ENCODE peak calls at places on chromosome 1, in nine cellular contexts. S, D, W, T, R, Y, F, A and C are unnamed samples.

GRCh38 chr1:204924013-204924759 is 53.5 kb downstream of the NFASC start:
- DNase-seq in S (no peak), D (no peak), W (no peak), T (no peak), R (no peak), Y (no peak), F (no peak), A (no peak), C (no peak)

GRCh38 chr1:108551157-108551862 is 8.6 kb upstream of the EEIG2 start:
- DNase-seq in S (no peak), D (no peak), W (no peak), T (no peak), R (no peak), Y (no peak), F (no peak), A (no peak), C (no peak)

GRCh38 chr1:192579319-192579738 is 3.8 kb downstream of the RGS1 start:
- DNase-seq in S (no peak), D (no peak), W (no peak), T (no peak), R (no peak), Y (no peak), F (no peak), A (no peak), C (no peak)

GRCh38 chr1:89735449-89735848 is 85.4 kb upstream of the LRRC8D start:
- DNase-seq in S (no peak), D (no peak), W (no peak), T (no peak), R (no peak), Y (no peak), F (no peak), A (no peak), C (no peak)

GRCh38 chr1:245353411-245353810 is 198.6 kb downstream of the KIF26B start:
- DNase-seq in S (no peak), D (no peak), W (no peak), T (no peak), R (no peak), Y (no peak), F (no peak), A (no peak), C (no peak)

GRCh38 chr1:43979528-43980254 is 681 bp downstream of the B4GALT2 start:
- DNase-seq in S (no peak), D (no peak), W (no peak), T (peak), R (no peak), Y (no peak), F (no peak), A (no peak), C (no peak)

GRCh38 chr1:206489980-206490534 is 17.3 kb upstream of the RASSF5 start:
- DNase-seq in S (peak), D (no peak), W (peak), T (peak), R (peak), Y (no peak), F (peak), A (peak), C (peak)

GRCh38 chr1:89953072-89953626 is 41.8 kb upstream of the ZNF326 start:
- DNase-seq in S (no peak), D (peak), W (peak), T (no peak), R (no peak), Y (no peak), F (no peak), A (peak), C (no peak)

GRCh38 chr1:180280617-180281016 is 50.6 kb downstream of the LHX4 start:
- DNase-seq in S (no peak), D (no peak), W (no peak), T (no peak), R (no peak), Y (no peak), F (no peak), A (no peak), C (no peak)

GRCh38 chr1:212225416-212225815 is 59.8 kb upstream of the PPP2R5A start:
- DNase-seq in S (no peak), D (no peak), W (no peak), T (no peak), R (no peak), Y (no peak), F (peak), A (no peak), C (no peak)